ENCODE peak calls at places on chromosome X, in four cellular contexts. F, W, T and K are unnamed samples.

GRCh38 chrX:124406294-124407013 is 60.1 kb downstream of the SH2D1A start:
- DNase-seq in W (no peak), F (peak; percentile 33), T (peak; percentile 68), K (peak; percentile 75)

GRCh38 chrX:70411475-70411874 is 11.6 kb upstream of the GDPD2 start:
- DNase-seq in T (no peak), F (no peak), W (no peak), K (no peak)

GRCh38 chrX:13518126-13518525 is 51.3 kb upstream of the EGFL6 start:
- DNase-seq in F (no peak), T (no peak), W (no peak), K (no peak)

GRCh38 chrX:25202827-25203226 is 187.1 kb upstream of the ARX start:
- DNase-seq in T (no peak), F (no peak), W (no peak), K (no peak)

GRCh38 chrX:13087322-13088154 is 43.1 kb upstream of the FAM9C start:
- DNase-seq in T (no peak), W (no peak), F (peak; percentile 62), K (peak; percentile 78)

GRCh38 chrX:9483376-9483775 is 18.5 kb downstream of the TBL1X start:
- DNase-seq in F (no peak), T (no peak), W (no peak), K (no peak)

GRCh38 chrX:31500920-31501319 is 429.1 kb upstream of the FTHL17 start:
- DNase-seq in W (no peak), T (no peak), F (no peak), K (peak; percentile 51)

GRCh38 chrX:47360423-47361179 is 9.8 kb upstream of the ZNF157 start:
- DNase-seq in F (no peak), T (no peak), W (no peak), K (no peak)

GRCh38 chrX:12210921-12211320 is 72.6 kb downstream of the FRMPD4 start:
- DNase-seq in W (no peak), T (no peak), F (no peak), K (peak; percentile 8)

GRCh38 chrX:133668225-133668931 is 253.1 kb upstream of the GPC4 start:
- DNase-seq in T (no peak), F (no peak), W (no peak), K (no peak)

GRCh38 chrX:2542826-2543551 is 42.2 kb upstream of the DHRSX start:
- DNase-seq in F (no peak), T (no peak), W (no peak), K (no peak)

GRCh38 chrX:134000260-134001245 is 15.2 kb upstream of the GPC3 start:
- DNase-seq in T (no peak), W (no peak), F (no peak), K (no peak)

GRCh38 chrX:76253432-76253831 is 80.6 kb downstream of the PBDC1 start:
- DNase-seq in W (no peak), T (peak; percentile 15), F (no peak), K (peak; percentile 55)

GRCh38 chrX:42739258-42739657 is 38.7 kb downstream of the PPP1R2C start:
- DNase-seq in W (no peak), F (no peak), T (no peak), K (peak; percentile 61)

GRCh38 chrX:24025741-24026402 is 1.1 kb downstream of the KLHL15 start:
- DNase-seq in T (peak; percentile 33), W (no peak), F (no peak), K (peak; percentile 86)

GRCh38 chrX:63128509-63128908 is 222.6 kb downstream of the SPIN4 start:
- DNase-seq in F (no peak), T (no peak), W (no peak), K (peak; percentile 4)

GRCh38 chrX:20623448-20623847 is 356.7 kb upstream of the RPS6KA3 start:
- DNase-seq in F (peak; percentile 40), W (no peak), T (peak; percentile 4), K (no peak)

DNA sequence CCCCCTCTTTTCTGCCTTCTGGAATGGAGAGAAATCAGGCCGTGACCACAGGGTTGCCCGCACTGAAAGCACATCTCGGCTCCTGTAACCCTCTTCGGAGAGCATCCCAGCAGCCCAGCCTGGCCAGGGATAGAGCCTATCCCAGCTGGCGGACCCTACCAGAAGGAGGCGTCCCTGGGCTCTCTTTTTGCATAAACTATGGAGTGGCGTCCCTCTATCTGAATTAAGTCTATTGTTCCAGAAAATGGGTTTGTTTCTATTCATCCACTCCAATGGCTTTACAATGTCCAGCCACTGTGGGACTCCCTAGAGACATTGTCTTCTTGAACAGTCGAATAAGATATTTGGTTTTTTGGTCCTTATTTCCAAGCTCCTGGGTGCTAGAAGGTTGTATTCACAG is 689 bp upstream of the NHSL2 start:
- DNase-seq in T (no peak), F (no peak), W (no peak), K (peak; percentile 28)
- H3K4me3 ChIP-seq in T (peak overlapping the region; percentile 57), F (peak overlapping the region; percentile 53), W (no peak overlapping the region), K (peak overlapping the region; percentile 44)

GRCh38 chrX:112631892-112632291 is 47.8 kb downstream of the LHFPL1 start:
- DNase-seq in T (no peak), F (no peak), W (no peak), K (no peak)
- TF ChIP-seq CTCF in T (no peak), F (no peak), W (no peak), K (no peak)

GRCh38 chrX:132413459-132413858 is 75.4 kb downstream of the MBNL3 start:
- DNase-seq in F (no peak), W (no peak), T (no peak), K (no peak)

GRCh38 chrX:132414404-132414803 is 74.4 kb downstream of the MBNL3 start:
- DNase-seq in F (no peak), T (no peak), W (no peak), K (no peak)

GRCh38 chrX:132409780-132410556 is 78.9 kb downstream of the MBNL3 start:
- DNase-seq in T (no peak), F (no peak), W (no peak), K (no peak)

GRCh38 chrX:132411310-132411977 is 77.4 kb downstream of the MBNL3 start:
- DNase-seq in W (no peak), F (no peak), T (no peak), K (no peak)

DNA sequence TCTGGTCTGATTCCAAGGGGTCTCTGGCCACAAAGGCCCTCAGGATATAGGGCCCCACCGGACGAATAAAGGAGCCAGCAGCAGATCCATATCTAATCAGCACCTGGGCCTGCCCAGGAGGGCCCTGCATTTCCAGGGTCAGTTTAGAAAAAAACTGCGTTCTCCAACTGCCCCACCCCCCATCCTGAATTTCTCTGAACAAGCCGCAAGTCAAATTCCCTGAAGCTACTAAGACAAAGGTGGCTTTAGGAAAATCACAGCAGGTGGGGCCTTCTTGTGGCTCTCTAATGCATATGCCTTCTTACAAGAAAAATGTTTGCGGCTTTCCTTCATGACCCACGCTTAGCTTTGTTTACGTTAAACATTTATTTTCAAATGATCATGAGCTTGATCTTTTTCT is 76.6 kb downstream of the MBNL3 start:
- DNase-seq in T (no peak), W (no peak), F (no peak), K (no peak)
- H3K4me3 ChIP-seq in T (no peak overlapping the region), W (no peak overlapping the region), F (no peak overlapping the region), K (no peak overlapping the region)

GRCh38 chrX:154490414-154491083 is at the start of gene SLC10A3:
- DNase-seq in W (peak; percentile 97), T (peak; percentile 89), F (peak; percentile 26), K (peak; percentile 94)

GRCh38 chrX:154490021-154490413 is 412 bp downstream of the SLC10A3 start:
- DNase-seq in F (no peak), W (no peak), T (peak; percentile 31), K (peak; percentile 44)

GRCh38 chrX:154494715-154495114 is 4.3 kb upstream of the SLC10A3 start:
- DNase-seq in W (no peak), F (no peak), T (no peak), K (no peak)

GRCh38 chrX:154495472-154495922 is 5.1 kb upstream of the SLC10A3 start:
- DNase-seq in W (no peak), T (no peak), F (no peak), K (no peak)
- TF ChIP-seq CTCF in W (no peak), T (no peak), F (no peak), K (no peak)

DNA sequence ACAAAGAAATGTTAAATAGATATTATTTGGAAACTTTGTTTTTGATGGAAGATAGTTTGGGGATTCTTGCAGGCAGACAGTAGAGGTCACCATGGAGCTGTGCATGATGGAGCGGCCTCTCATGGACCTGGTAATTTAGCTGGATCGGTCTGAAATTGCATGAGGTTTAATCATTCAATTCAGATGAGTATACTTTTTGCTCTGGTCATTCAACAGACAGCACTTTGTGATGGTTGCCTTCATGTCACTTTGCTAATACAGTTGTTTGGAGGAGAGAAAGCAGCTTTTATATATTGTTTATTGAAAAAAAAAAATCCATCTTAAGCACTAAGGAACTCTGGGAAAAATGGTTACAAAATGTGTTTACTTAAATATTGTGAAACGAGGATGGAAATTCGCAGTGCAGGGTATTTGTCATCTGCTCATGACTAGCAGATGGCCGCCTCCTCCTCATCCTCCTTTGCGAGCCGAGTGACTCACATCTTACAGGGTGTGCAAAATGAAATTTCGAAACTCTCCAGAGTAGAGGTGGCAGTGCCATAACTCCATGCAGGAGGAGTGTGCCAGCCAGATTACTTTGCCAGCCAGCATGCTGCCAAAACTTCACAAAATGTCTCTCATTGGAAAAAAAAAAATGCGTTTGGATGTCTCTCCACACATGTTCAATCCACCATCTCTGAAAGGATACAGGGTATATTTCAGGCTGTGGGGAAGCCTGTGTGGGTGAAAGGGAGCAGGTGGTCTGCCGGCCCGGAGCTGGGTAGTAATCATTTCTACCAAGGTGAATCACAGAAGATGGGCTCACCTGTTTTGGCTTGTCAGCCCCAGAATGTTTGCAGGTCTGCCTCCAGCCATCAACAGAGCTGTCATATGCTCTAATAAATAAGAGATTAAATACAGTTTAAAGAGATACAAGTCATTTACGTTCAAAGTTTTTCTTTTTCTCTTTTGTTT is 314.9 kb upstream of the DIPK2B start:
- DNase-seq in T (peak; percentile 56), W (no peak), F (peak; percentile 80), K (peak; percentile 92)
- H3K4me3 ChIP-seq in T (peak overlapping the region; percentile 18), W (no peak overlapping the region), F (no peak overlapping the region), K (peak overlapping the region; percentile 23)